ENCODE peak calls at places on chromosomes 6 and 20, in seven cellular contexts. W, O, U, R, K, J and I are unnamed samples.
A peak's percentile ranks its signal among the peaks of the same experiment; 100 is the strongest.

GRCh38 chr6:73929421-73929820 is 233.4 kb downstream of the CD109 start:
- DNase-seq in R (no peak), J (no peak), O (no peak), U (peak; percentile 62), K (no peak), W (no peak), I (no peak)

GRCh38 chr6:14729186-14729871 is 516.5 kb upstream of the JARID2 start:
- DNase-seq in J (no peak), O (no peak), U (no peak), K (no peak), R (no peak), W (no peak), I (no peak)

GRCh38 chr6:118581489-118581959 is 33.4 kb downstream of the PLN start:
- DNase-seq in K (no peak), O (peak; percentile 76), J (peak; percentile 47), W (no peak), U (peak; percentile 8), R (no peak), I (no peak)

GRCh38 chr20:50186987-50187402 is 3.6 kb upstream of the CEBPB start:
- DNase-seq in U (no peak), R (no peak), W (no peak), K (no peak), O (no peak), J (no peak), I (no peak)

GRCh38 chr6:15608406-15608805 is 54.4 kb downstream of the DTNBP1 start:
- DNase-seq in U (no peak), K (no peak), R (no peak), J (peak; percentile 77), W (peak; percentile 94), O (peak; percentile 56), I (no peak)

GRCh38 chr20:9515211-9515580 is 806 bp downstream of the LAMP5 start:
- DNase-seq in K (no peak), O (no peak), J (no peak), R (no peak), W (no peak), U (no peak), I (no peak)

GRCh38 chr6:137852811-137853210 is 14.2 kb upstream of the TNFAIP3 start:
- DNase-seq in U (no peak), O (no peak), J (no peak), R (no peak), K (no peak), W (no peak), I (no peak)

GRCh38 chr6:150024646-150025155 is 631 bp downstream of the RAET1L start:
- DNase-seq in R (no peak), J (no peak), O (no peak), W (no peak), U (no peak), K (no peak), I (no peak)

GRCh38 chr6:169959129-169960002 is 207.9 kb downstream of the ERMARD start:
- DNase-seq in J (no peak), R (no peak), W (no peak), U (no peak), O (no peak), K (peak; percentile 51), I (no peak)

GRCh38 chr6:26163733-26164505 is 76.7 kb downstream of the HFE start:
- DNase-seq in J (no peak), O (no peak), R (no peak), W (no peak), U (no peak), K (no peak), I (no peak)

GRCh38 chr20:53608456-53609413 is 15.1 kb upstream of the ZNF217 start:
- DNase-seq in O (peak; percentile 68), W (no peak), R (peak; percentile 44), J (no peak), K (peak; percentile 63), U (peak; percentile 44), I (no peak)

GRCh38 chr6:90263653-90264052 is 33.0 kb downstream of the BACH2 start:
- DNase-seq in W (no peak), R (no peak), U (peak; percentile 96), J (no peak), K (no peak), O (no peak), I (no peak)

GRCh38 chr6:498795-499231 is 107.3 kb downstream of the IRF4 start:
- DNase-seq in O (no peak), R (no peak), U (no peak), J (no peak), K (peak; percentile 70), W (peak; percentile 10), I (no peak)

GRCh38 chr6:32879691-32880090 is 25.7 kb downstream of the PSMB9 start:
- DNase-seq in J (no peak), U (no peak), R (no peak), W (no peak), O (no peak), K (no peak), I (no peak)

GRCh38 chr20:25308671-25309394 is 60.9 kb downstream of the PYGB start:
- DNase-seq in K (no peak), J (peak; percentile 17), U (peak; percentile 53), W (peak; percentile 54), O (peak; percentile 51), R (peak; percentile 26), I (no peak)

GRCh38 chr6:90238663-90239542 is 57.7 kb downstream of the BACH2 start:
- DNase-seq in O (no peak), W (no peak), R (no peak), J (no peak), U (no peak), K (no peak), I (no peak)

GRCh38 chr6:127868338-127868737 is 32.5 kb downstream of the THEMIS start:
- DNase-seq in K (no peak), W (no peak), O (no peak), R (no peak), U (no peak), J (no peak), I (no peak)

GRCh38 chr6:54846857-54847721 is 518 bp downstream of the FAM83B start:
- DNase-seq in R (peak; percentile 33), W (no peak), J (no peak), O (peak; percentile 4), K (no peak), U (no peak), I (peak; percentile 59)

GRCh38 chr6:36977470-36977941 is 8.5 kb downstream of the MTCH1 start:
- DNase-seq in K (no peak), J (no peak), R (no peak), W (peak; percentile 32), O (peak; percentile 25), U (no peak), I (no peak)

GRCh38 chr6:170286934-170287265 is 4.0 kb downstream of the DLL1 start:
- DNase-seq in W (no peak), O (no peak), U (no peak), R (no peak), J (no peak), K (peak; percentile 16), I (no peak)

GRCh38 chr6:1636272-1636825 is 26.6 kb downstream of the FOXC1 start:
- DNase-seq in K (no peak), J (no peak), W (no peak), O (no peak), U (no peak), R (no peak), I (no peak)

GRCh38 chr6:55652429-55652828 is 73.4 kb upstream of the HMGCLL1 start:
- DNase-seq in K (no peak), R (no peak), U (no peak), W (no peak), O (peak; percentile 3), J (no peak), I (no peak)

GRCh38 chr6:12286381-12287132 is 3.6 kb upstream of the EDN1 start:
- DNase-seq in W (no peak), R (no peak), U (no peak), K (no peak), O (peak; percentile 65), J (peak; percentile 66), I (no peak)

GRCh38 chr6:123808556-123808955 is 4.9 kb downstream of the NKAIN2 start:
- DNase-seq in K (no peak), U (peak; percentile 27), O (no peak), R (no peak), W (no peak), J (no peak), I (no peak)

GRCh38 chr6:6659600-6660327 is 71.2 kb downstream of the LY86 start:
- DNase-seq in W (peak; percentile 17), O (no peak), K (no peak), U (no peak), R (no peak), J (no peak), I (no peak)

GRCh38 chr6:75752365-75752764 is 3.3 kb downstream of the MYO6 start:
- DNase-seq in W (peak; percentile 30), U (no peak), K (no peak), R (no peak), O (no peak), J (no peak), I (no peak)

GRCh38 chr20:58459058-58459743 is 56.0 kb downstream of the APCDD1L start:
- DNase-seq in R (no peak), K (no peak), J (no peak), O (no peak), W (no peak), U (no peak), I (no peak)

GRCh38 chr20:4006640-4007039 is 8.7 kb downstream of the RNF24 start:
- DNase-seq in J (no peak), O (peak; percentile 71), K (no peak), W (no peak), U (no peak), R (peak; percentile 84), I (no peak)

GRCh38 chr6:11434565-11435326 is 102.8 kb upstream of the TMEM170B start:
- DNase-seq in R (no peak), K (no peak), W (no peak), U (peak; percentile 88), J (no peak), O (peak; percentile 75), I (no peak)

GRCh38 chr6:14211596-14211961 is 94.0 kb downstream of the CD83 start:
- DNase-seq in R (peak; percentile 74), W (peak; percentile 31), K (peak; percentile 48), O (peak; percentile 53), J (no peak), U (no peak), I (peak; percentile 59)

GRCh38 chr6:110681543-110682459 is 133.5 kb downstream of the CDK19 start:
- DNase-seq in J (no peak), K (no peak), W (no peak), O (no peak), U (no peak), R (no peak), I (no peak)

GRCh38 chr20:2109425-2110210 is 8.0 kb downstream of the STK35 start:
- DNase-seq in K (no peak), J (no peak), W (peak; percentile 47), O (no peak), R (peak; percentile 83), U (no peak), I (no peak)